ENCODE peak calls at places on chromosome 1, in four cellular contexts. One of them, this sample, is unnamed.

GRCh38 chr1:87331319-87332269 is 2.9 kb downstream of the LMO4 start:
- DNase-seq in HCT116: peak; percentile 80
- DNase-seq in GM23248: peak; percentile 77
- DNase-seq in PC-3: peak; percentile 92
- DNase-seq in this sample: peak; percentile 87

GRCh38 chr1:184801503-184801902 is 46.8 kb upstream of the EDEM3 start:
- DNase-seq in PC-3: peak; percentile 36
- DNase-seq in HCT116: no peak
- DNase-seq in GM23248: peak; percentile 72
- DNase-seq in this sample: no peak

GRCh38 chr1:183023601-183024351 is 556 bp downstream of the LAMC1 start:
- DNase-seq in PC-3: peak; percentile 65
- DNase-seq in GM23248: peak; percentile 74
- DNase-seq in HCT116: peak; percentile 61
- DNase-seq in this sample: peak; percentile 88

GRCh38 chr1:212467843-212468482 is 35.2 kb downstream of the NENF start:
- DNase-seq in GM23248: peak; percentile 39
- DNase-seq in PC-3: peak; percentile 33
- DNase-seq in HCT116: no peak
- DNase-seq in this sample: no peak

GRCh38 chr1:242017580-242018233 is 18.8 kb upstream of the MAP1LC3C start:
- DNase-seq in HCT116: peak; percentile 41
- DNase-seq in GM23248: peak; percentile 72
- DNase-seq in PC-3: peak; percentile 84
- DNase-seq in this sample: peak; percentile 67

GRCh38 chr1:202268817-202269216 is 72.9 kb downstream of the UBE2T start:
- DNase-seq in PC-3: no peak
- DNase-seq in GM23248: no peak
- DNase-seq in HCT116: no peak
- DNase-seq in this sample: no peak

GRCh38 chr1:184036517-184036949 is 995 bp downstream of the COLGALT2 start:
- DNase-seq in GM23248: peak; percentile 45
- DNase-seq in HCT116: no peak
- DNase-seq in PC-3: no peak
- DNase-seq in this sample: no peak

GRCh38 chr1:4681026-4681425 is 26.6 kb downstream of the AJAP1 start:
- DNase-seq in GM23248: no peak
- DNase-seq in HCT116: no peak
- DNase-seq in PC-3: no peak
- DNase-seq in this sample: no peak

GRCh38 chr1:225617479-225617878 is 35.4 kb downstream of the ENAH start:
- DNase-seq in GM23248: peak; percentile 72
- DNase-seq in PC-3: peak; percentile 49
- DNase-seq in HCT116: no peak
- DNase-seq in this sample: no peak

GRCh38 chr1:56068908-56069307 is 510.5 kb downstream of the PLPP3 start:
- DNase-seq in HCT116: no peak
- DNase-seq in PC-3: peak; percentile 78
- DNase-seq in GM23248: peak; percentile 88
- DNase-seq in this sample: no peak
- TF ChIP-seq EZH2phosphoT487 in HCT116: no peak
- TF ChIP-seq EZH2phosphoT487 in PC-3: no peak
- TF ChIP-seq EZH2phosphoT487 in GM23248: no peak
- TF ChIP-seq EZH2phosphoT487 in this sample: no peak

DNA sequence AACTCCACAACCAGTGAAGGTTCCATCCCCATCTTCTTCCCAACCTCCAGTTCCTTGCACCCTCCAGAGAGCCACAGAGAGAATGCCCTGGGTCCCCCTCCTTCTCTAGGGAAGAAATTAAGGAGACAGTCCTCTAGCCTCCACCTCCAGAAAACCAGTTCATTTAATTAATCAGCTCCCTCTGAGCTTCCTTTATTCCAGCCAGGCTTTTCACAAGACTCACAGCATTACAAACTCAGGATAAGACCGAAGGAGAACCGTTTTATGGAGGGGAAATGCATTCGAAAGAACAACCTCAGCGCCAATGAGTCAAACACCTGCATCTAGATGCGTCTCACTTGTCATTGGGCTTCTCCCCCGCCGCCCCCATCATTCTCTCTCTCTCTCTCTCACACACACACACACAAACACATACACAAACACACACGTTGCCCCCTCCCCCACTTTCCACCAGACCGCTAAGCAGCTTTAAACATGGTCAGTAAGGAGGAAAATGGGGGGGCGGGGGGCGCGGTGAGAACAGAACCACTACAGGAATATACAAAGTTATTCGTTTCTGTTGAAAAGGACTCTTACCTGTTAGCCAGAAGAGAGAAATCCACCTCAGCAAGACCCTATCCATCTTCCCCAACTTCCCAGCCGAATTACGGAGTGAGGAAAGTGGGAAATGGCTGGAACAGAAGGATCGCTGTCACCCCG is 544 bp downstream of the ILDR2 start:
- DNase-seq in GM23248: no peak
- DNase-seq in PC-3: no peak
- DNase-seq in HCT116: no peak
- DNase-seq in this sample: no peak
- TF ChIP-seq EZH2phosphoT487 in GM23248: no peak
- TF ChIP-seq EZH2phosphoT487 in PC-3: peak; percentile 69
- TF ChIP-seq EZH2phosphoT487 in HCT116: no peak
- TF ChIP-seq EZH2phosphoT487 in this sample: no peak

DNA sequence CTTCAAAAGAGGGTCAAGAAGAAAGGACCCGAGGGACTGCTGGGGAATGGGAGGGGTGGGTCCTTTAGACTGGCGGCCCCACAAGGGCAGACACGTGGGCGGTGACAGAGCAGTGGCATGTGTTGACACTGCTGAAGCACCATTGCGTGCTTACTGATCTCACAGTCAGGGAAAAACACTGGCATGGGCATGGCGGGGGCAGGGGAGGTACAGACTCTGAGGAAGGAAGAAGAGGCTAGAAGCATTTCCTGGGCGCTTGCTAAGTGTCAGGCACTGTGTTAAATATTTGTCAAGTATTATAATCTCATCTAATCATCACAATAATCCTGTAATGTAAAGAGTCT is 165.7 kb upstream of the EDN2 start:
- DNase-seq in PC-3: no peak
- DNase-seq in GM23248: peak; percentile 75
- DNase-seq in HCT116: no peak
- DNase-seq in this sample: no peak
- TF ChIP-seq EZH2phosphoT487 in PC-3: no peak
- TF ChIP-seq EZH2phosphoT487 in GM23248: no peak
- TF ChIP-seq EZH2phosphoT487 in HCT116: no peak
- TF ChIP-seq EZH2phosphoT487 in this sample: no peak

DNA sequence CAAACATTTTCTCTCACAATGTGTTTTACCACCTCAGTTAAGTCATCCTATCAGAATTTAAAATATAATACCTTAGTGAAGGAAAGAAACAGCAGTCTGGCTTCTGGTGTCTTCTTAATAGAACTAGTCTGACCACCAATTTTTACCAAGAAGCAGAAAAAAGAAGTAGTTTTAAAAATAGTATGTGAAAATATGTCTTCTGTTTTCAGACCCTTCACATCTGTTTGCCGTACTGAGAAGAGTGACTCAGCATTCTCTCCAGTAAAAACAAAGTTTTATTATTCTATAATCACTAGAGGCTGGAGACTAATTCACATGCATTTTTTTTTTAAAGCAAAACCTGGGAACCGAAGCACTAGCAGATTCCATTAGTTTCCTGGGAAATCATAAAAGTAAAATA is 163.8 kb downstream of the COL24A1 start:
- DNase-seq in PC-3: peak; percentile 13
- DNase-seq in GM23248: peak; percentile 62
- DNase-seq in HCT116: no peak
- DNase-seq in this sample: no peak
- TF ChIP-seq EZH2phosphoT487 in PC-3: no peak
- TF ChIP-seq EZH2phosphoT487 in GM23248: no peak
- TF ChIP-seq EZH2phosphoT487 in HCT116: no peak
- TF ChIP-seq EZH2phosphoT487 in this sample: no peak

This sample was measured in hepatocyte.